ENCODE peak calls at places on chromosome 9, in ten cellular contexts. One of them, this sample, is unnamed.

GRCh38 chr9:134223091-134223490 is 58.7 kb upstream of the RNU6ATAC start:
- DNase-seq in neural crest cell: no peak
- DNase-seq in A549: no peak
- DNase-seq in H1: no peak
- DNase-seq in WERI-Rb-1: no peak
- DNase-seq in gastrocnemius medialis: no peak
- DNase-seq in heart left ventricle: peak
- DNase-seq in kidney epithelial cell: no peak
- DNase-seq in AG04450: no peak
- DNase-seq in natural killer cell: no peak
- DNase-seq in this sample: no peak

GRCh38 chr9:81375461-81376100 is 313.8 kb downstream of the TLE1 start:
- DNase-seq in neural crest cell: no peak
- DNase-seq in A549: no peak
- DNase-seq in H1: no peak
- DNase-seq in WERI-Rb-1: no peak
- DNase-seq in gastrocnemius medialis: no peak
- DNase-seq in heart left ventricle: no peak
- DNase-seq in kidney epithelial cell: no peak
- DNase-seq in AG04450: no peak
- DNase-seq in natural killer cell: no peak
- DNase-seq in this sample: no peak

GRCh38 chr9:76018244-76018643 is 127.8 kb downstream of the PCSK5 start:
- DNase-seq in neural crest cell: no peak
- DNase-seq in A549: no peak
- DNase-seq in H1: no peak
- DNase-seq in WERI-Rb-1: no peak
- DNase-seq in gastrocnemius medialis: no peak
- DNase-seq in heart left ventricle: no peak
- DNase-seq in kidney epithelial cell: no peak
- DNase-seq in AG04450: no peak
- DNase-seq in natural killer cell: no peak
- DNase-seq in this sample: no peak

GRCh38 chr9:7777776-7778175 is 21.8 kb downstream of the DMAC1 start:
- DNase-seq in neural crest cell: no peak
- DNase-seq in A549: no peak
- DNase-seq in H1: no peak
- DNase-seq in WERI-Rb-1: no peak
- DNase-seq in gastrocnemius medialis: no peak
- DNase-seq in heart left ventricle: no peak
- DNase-seq in kidney epithelial cell: no peak
- DNase-seq in AG04450: no peak
- DNase-seq in natural killer cell: no peak
- DNase-seq in this sample: no peak

GRCh38 chr9:21831841-21832509 is 29.5 kb downstream of the MTAP start:
- DNase-seq in neural crest cell: no peak
- DNase-seq in A549: peak
- DNase-seq in H1: no peak
- DNase-seq in WERI-Rb-1: no peak
- DNase-seq in gastrocnemius medialis: no peak
- DNase-seq in heart left ventricle: no peak
- DNase-seq in kidney epithelial cell: peak
- DNase-seq in AG04450: peak
- DNase-seq in natural killer cell: no peak
- DNase-seq in this sample: no peak

GRCh38 chr9:76651114-76651697 is 113.0 kb upstream of the PCA3 start:
- DNase-seq in neural crest cell: no peak
- DNase-seq in A549: no peak
- DNase-seq in H1: no peak
- DNase-seq in WERI-Rb-1: no peak
- DNase-seq in gastrocnemius medialis: no peak
- DNase-seq in heart left ventricle: no peak
- DNase-seq in kidney epithelial cell: no peak
- DNase-seq in AG04450: no peak
- DNase-seq in natural killer cell: no peak
- DNase-seq in this sample: no peak

GRCh38 chr9:31519011-31519410 is 865.4 kb upstream of the ACO1 start:
- DNase-seq in neural crest cell: no peak
- DNase-seq in A549: no peak
- DNase-seq in H1: no peak
- DNase-seq in WERI-Rb-1: peak
- DNase-seq in gastrocnemius medialis: no peak
- DNase-seq in heart left ventricle: no peak
- DNase-seq in kidney epithelial cell: no peak
- DNase-seq in AG04450: no peak
- DNase-seq in natural killer cell: no peak
- DNase-seq in this sample: no peak

GRCh38 chr9:20558609-20559016 is 63.7 kb downstream of the MLLT3 start:
- DNase-seq in neural crest cell: no peak
- DNase-seq in A549: peak
- DNase-seq in H1: no peak
- DNase-seq in WERI-Rb-1: no peak
- DNase-seq in gastrocnemius medialis: no peak
- DNase-seq in heart left ventricle: no peak
- DNase-seq in kidney epithelial cell: peak
- DNase-seq in AG04450: peak
- DNase-seq in natural killer cell: no peak
- DNase-seq in this sample: no peak

GRCh38 chr9:130320697-130321080 is 55.1 kb downstream of the HMCN2 start:
- DNase-seq in neural crest cell: no peak
- DNase-seq in A549: peak
- DNase-seq in H1: peak
- DNase-seq in WERI-Rb-1: peak
- DNase-seq in gastrocnemius medialis: no peak
- DNase-seq in heart left ventricle: no peak
- DNase-seq in kidney epithelial cell: no peak
- DNase-seq in AG04450: no peak
- DNase-seq in natural killer cell: no peak
- DNase-seq in this sample: no peak
- TF ChIP-seq CTCF in neural crest cell: no peak
- TF ChIP-seq CTCF in A549: peak
- TF ChIP-seq CTCF in H1: peak
- TF ChIP-seq CTCF in WERI-Rb-1: no peak
- TF ChIP-seq CTCF in gastrocnemius medialis: no peak
- TF ChIP-seq CTCF in heart left ventricle: peak
- TF ChIP-seq CTCF in kidney epithelial cell: peak
- TF ChIP-seq CTCF in AG04450: no peak
- TF ChIP-seq CTCF in natural killer cell: no peak
- TF ChIP-seq CTCF in this sample: no peak

GRCh38 chr9:135798303-135798585 is 96.3 kb downstream of the KCNT1 start:
- DNase-seq in neural crest cell: no peak
- DNase-seq in A549: no peak
- DNase-seq in H1: no peak
- DNase-seq in WERI-Rb-1: no peak
- DNase-seq in gastrocnemius medialis: no peak
- DNase-seq in heart left ventricle: no peak
- DNase-seq in kidney epithelial cell: no peak
- DNase-seq in AG04450: no peak
- DNase-seq in natural killer cell: no peak
- DNase-seq in this sample: no peak

GRCh38 chr9:135799261-135799660 is 97.3 kb downstream of the KCNT1 start:
- DNase-seq in neural crest cell: no peak
- DNase-seq in A549: no peak
- DNase-seq in H1: no peak
- DNase-seq in WERI-Rb-1: no peak
- DNase-seq in gastrocnemius medialis: no peak
- DNase-seq in heart left ventricle: no peak
- DNase-seq in kidney epithelial cell: no peak
- DNase-seq in AG04450: no peak
- DNase-seq in natural killer cell: no peak
- DNase-seq in this sample: no peak

GRCh38 chr9:135795391-135795790 is 93.4 kb downstream of the KCNT1 start:
- DNase-seq in neural crest cell: no peak
- DNase-seq in A549: no peak
- DNase-seq in H1: no peak
- DNase-seq in WERI-Rb-1: no peak
- DNase-seq in gastrocnemius medialis: no peak
- DNase-seq in heart left ventricle: no peak
- DNase-seq in kidney epithelial cell: no peak
- DNase-seq in AG04450: no peak
- DNase-seq in natural killer cell: no peak
- DNase-seq in this sample: no peak

GRCh38 chr9:135796784-135797462 is 94.9 kb downstream of the KCNT1 start:
- DNase-seq in neural crest cell: no peak
- DNase-seq in A549: no peak
- DNase-seq in H1: no peak
- DNase-seq in WERI-Rb-1: no peak
- DNase-seq in gastrocnemius medialis: no peak
- DNase-seq in heart left ventricle: no peak
- DNase-seq in kidney epithelial cell: no peak
- DNase-seq in AG04450: no peak
- DNase-seq in natural killer cell: no peak
- DNase-seq in this sample: no peak

GRCh38 chr9:135797507-135798302 is 95.7 kb downstream of the KCNT1 start:
- DNase-seq in neural crest cell: peak
- DNase-seq in A549: peak
- DNase-seq in H1: peak
- DNase-seq in WERI-Rb-1: peak
- DNase-seq in gastrocnemius medialis: peak
- DNase-seq in heart left ventricle: peak
- DNase-seq in kidney epithelial cell: no peak
- DNase-seq in AG04450: no peak
- DNase-seq in natural killer cell: no peak
- DNase-seq in this sample: peak
- TF ChIP-seq CTCF in neural crest cell: peak
- TF ChIP-seq CTCF in A549: peak
- TF ChIP-seq CTCF in H1: no peak
- TF ChIP-seq CTCF in WERI-Rb-1: peak
- TF ChIP-seq CTCF in gastrocnemius medialis: peak
- TF ChIP-seq CTCF in heart left ventricle: peak
- TF ChIP-seq CTCF in kidney epithelial cell: peak
- TF ChIP-seq CTCF in AG04450: peak
- TF ChIP-seq CTCF in natural killer cell: peak
- TF ChIP-seq CTCF in this sample: peak

GRCh38 chr9:3852545-3852944 is 326.7 kb upstream of the RFX3 start:
- DNase-seq in neural crest cell: no peak
- DNase-seq in A549: no peak
- DNase-seq in H1: no peak
- DNase-seq in WERI-Rb-1: no peak
- DNase-seq in gastrocnemius medialis: no peak
- DNase-seq in heart left ventricle: no peak
- DNase-seq in kidney epithelial cell: no peak
- DNase-seq in AG04450: no peak
- DNase-seq in natural killer cell: no peak
- DNase-seq in this sample: no peak

GRCh38 chr9:3845549-3845948 is 319.7 kb upstream of the RFX3 start:
- DNase-seq in neural crest cell: no peak
- DNase-seq in A549: no peak
- DNase-seq in H1: no peak
- DNase-seq in WERI-Rb-1: no peak
- DNase-seq in gastrocnemius medialis: no peak
- DNase-seq in heart left ventricle: no peak
- DNase-seq in kidney epithelial cell: no peak
- DNase-seq in AG04450: no peak
- DNase-seq in natural killer cell: no peak
- DNase-seq in this sample: no peak

GRCh38 chr9:3847377-3847776 is 321.6 kb upstream of the RFX3 start:
- DNase-seq in neural crest cell: no peak
- DNase-seq in A549: no peak
- DNase-seq in H1: no peak
- DNase-seq in WERI-Rb-1: no peak
- DNase-seq in gastrocnemius medialis: no peak
- DNase-seq in heart left ventricle: no peak
- DNase-seq in kidney epithelial cell: no peak
- DNase-seq in AG04450: no peak
- DNase-seq in natural killer cell: no peak
- DNase-seq in this sample: no peak

GRCh38 chr9:3850083-3850482 is 324.3 kb upstream of the RFX3 start:
- DNase-seq in neural crest cell: no peak
- DNase-seq in A549: no peak
- DNase-seq in H1: no peak
- DNase-seq in WERI-Rb-1: no peak
- DNase-seq in gastrocnemius medialis: no peak
- DNase-seq in heart left ventricle: no peak
- DNase-seq in kidney epithelial cell: no peak
- DNase-seq in AG04450: no peak
- DNase-seq in natural killer cell: no peak
- DNase-seq in this sample: no peak

DNA sequence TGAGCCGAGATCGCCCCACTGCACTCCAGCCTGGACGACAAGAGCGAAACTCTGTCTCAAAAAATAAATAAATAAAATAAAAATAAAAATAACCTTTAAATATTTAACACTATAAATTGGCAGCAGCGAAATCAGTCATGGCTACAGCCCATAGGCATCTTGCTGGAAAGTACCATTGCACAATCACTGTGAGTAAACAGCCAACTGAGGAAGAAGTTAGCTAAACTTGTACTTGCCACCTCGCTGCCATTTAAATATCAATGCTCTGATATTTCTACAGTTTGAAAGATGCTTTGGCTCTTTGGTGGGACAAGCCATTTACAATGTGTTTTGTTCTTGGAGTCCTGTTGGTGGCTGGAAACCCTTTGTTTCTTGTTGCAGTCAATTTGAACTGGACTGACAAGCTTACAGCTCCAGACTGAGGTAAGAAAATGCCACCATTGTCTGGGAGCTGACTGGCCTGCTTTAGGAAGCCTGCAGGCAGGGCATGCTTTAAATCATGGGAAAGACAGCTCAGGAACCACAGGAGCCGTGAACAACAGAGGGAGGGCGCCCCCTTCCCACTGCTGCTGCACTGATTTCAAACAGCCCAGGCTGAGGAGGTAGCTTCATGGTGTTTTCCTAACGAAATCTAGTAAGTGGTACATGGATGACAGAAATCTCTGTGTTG is 322.8 kb upstream of the RFX3 start:
- DNase-seq in neural crest cell: peak
- DNase-seq in A549: no peak
- DNase-seq in H1: peak
- DNase-seq in WERI-Rb-1: peak
- DNase-seq in gastrocnemius medialis: no peak
- DNase-seq in heart left ventricle: no peak
- DNase-seq in kidney epithelial cell: no peak
- DNase-seq in AG04450: no peak
- DNase-seq in natural killer cell: no peak
- DNase-seq in this sample: no peak
- TF ChIP-seq CTCF in neural crest cell: peak
- TF ChIP-seq CTCF in A549: no peak
- TF ChIP-seq CTCF in H1: peak
- TF ChIP-seq CTCF in WERI-Rb-1: peak
- TF ChIP-seq CTCF in gastrocnemius medialis: no peak
- TF ChIP-seq CTCF in heart left ventricle: no peak
- TF ChIP-seq CTCF in kidney epithelial cell: peak
- TF ChIP-seq CTCF in AG04450: no peak
- TF ChIP-seq CTCF in natural killer cell: no peak
- TF ChIP-seq CTCF in this sample: peak

GRCh38 chr9:34127035-34127948 is 794 bp upstream of the DCAF12 start:
- DNase-seq in neural crest cell: peak
- DNase-seq in A549: no peak
- DNase-seq in H1: no peak
- DNase-seq in WERI-Rb-1: no peak
- DNase-seq in gastrocnemius medialis: no peak
- DNase-seq in heart left ventricle: no peak
- DNase-seq in kidney epithelial cell: no peak
- DNase-seq in AG04450: no peak
- DNase-seq in natural killer cell: no peak
- DNase-seq in this sample: no peak

GRCh38 chr9:34125681-34126206 is 754 bp downstream of the DCAF12 start:
- DNase-seq in neural crest cell: no peak
- DNase-seq in A549: peak
- DNase-seq in H1: peak
- DNase-seq in WERI-Rb-1: peak
- DNase-seq in gastrocnemius medialis: no peak
- DNase-seq in heart left ventricle: no peak
- DNase-seq in kidney epithelial cell: no peak
- DNase-seq in AG04450: no peak
- DNase-seq in natural killer cell: no peak
- DNase-seq in this sample: no peak

GRCh38 chr9:34124103-34124502 is 2.4 kb downstream of the DCAF12 start:
- DNase-seq in neural crest cell: no peak
- DNase-seq in A549: no peak
- DNase-seq in H1: no peak
- DNase-seq in WERI-Rb-1: no peak
- DNase-seq in gastrocnemius medialis: no peak
- DNase-seq in heart left ventricle: no peak
- DNase-seq in kidney epithelial cell: no peak
- DNase-seq in AG04450: no peak
- DNase-seq in natural killer cell: no peak
- DNase-seq in this sample: no peak

GRCh38 chr9:34124923-34125322 is 1.6 kb downstream of the DCAF12 start:
- DNase-seq in neural crest cell: no peak
- DNase-seq in A549: no peak
- DNase-seq in H1: no peak
- DNase-seq in WERI-Rb-1: no peak
- DNase-seq in gastrocnemius medialis: no peak
- DNase-seq in heart left ventricle: no peak
- DNase-seq in kidney epithelial cell: no peak
- DNase-seq in AG04450: no peak
- DNase-seq in natural killer cell: no peak
- DNase-seq in this sample: no peak

DNA sequence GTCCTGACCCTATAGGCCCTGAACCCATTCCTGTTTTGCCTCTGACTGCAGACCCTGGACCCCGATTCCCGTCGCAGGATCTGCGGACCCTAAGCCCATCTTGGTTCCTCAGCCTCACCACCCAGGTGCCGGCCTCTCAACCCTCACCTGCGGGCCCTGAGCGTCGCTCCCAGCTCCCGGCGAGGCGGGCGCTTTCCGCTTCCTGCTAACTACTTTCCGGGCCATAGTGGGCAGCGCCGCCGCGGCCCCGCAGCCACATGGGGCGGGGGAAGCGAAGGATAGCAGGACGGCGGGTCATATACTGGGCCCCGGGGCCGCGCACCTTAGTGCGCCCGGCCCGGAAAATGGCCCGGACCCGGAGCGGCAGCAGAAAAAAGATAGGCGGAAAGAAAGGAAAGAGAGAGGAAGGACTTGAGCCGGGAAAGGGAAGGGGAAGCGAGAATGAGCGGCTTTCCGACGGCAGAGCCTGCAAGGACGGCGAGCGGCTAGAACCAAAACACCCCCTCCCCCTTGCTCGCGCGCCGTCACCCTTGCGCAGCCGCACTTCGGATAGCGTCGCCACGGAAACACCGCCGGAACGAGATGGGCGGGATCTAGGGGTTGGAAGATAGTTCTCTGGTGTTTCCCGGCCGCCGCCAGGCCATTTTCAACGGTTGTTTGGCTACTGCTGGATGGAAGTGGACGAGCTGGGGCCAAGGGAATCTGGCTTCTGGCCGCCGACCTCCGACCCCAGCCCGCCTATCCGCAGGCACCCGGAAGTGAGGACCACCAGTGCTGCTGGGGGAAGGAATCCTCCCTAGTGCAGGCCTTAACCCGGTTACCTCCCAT is at the start of gene DCAF12:
- DNase-seq in neural crest cell: peak
- DNase-seq in A549: peak
- DNase-seq in H1: peak
- DNase-seq in WERI-Rb-1: peak
- DNase-seq in gastrocnemius medialis: peak
- DNase-seq in heart left ventricle: peak
- DNase-seq in kidney epithelial cell: peak
- DNase-seq in AG04450: peak
- DNase-seq in natural killer cell: peak
- DNase-seq in this sample: peak
- TF ChIP-seq CTCF in neural crest cell: no peak
- TF ChIP-seq CTCF in A549: no peak
- TF ChIP-seq CTCF in H1: no peak
- TF ChIP-seq CTCF in WERI-Rb-1: no peak
- TF ChIP-seq CTCF in gastrocnemius medialis: no peak
- TF ChIP-seq CTCF in heart left ventricle: peak
- TF ChIP-seq CTCF in kidney epithelial cell: peak
- TF ChIP-seq CTCF in AG04450: no peak
- TF ChIP-seq CTCF in natural killer cell: no peak
- TF ChIP-seq CTCF in this sample: no peak